ENCODE peak calls at places on chromosomes 7 and 10, in four cellular contexts. D is psoas muscle, Z is AG04449, A is ecto neural progenitor cell. C is an unnamed sample.

GRCh38 chr10:44989621-44990301 is 11.0 kb upstream of the ZNF22 start:
- DNase-seq in Z (no peak), D (no peak), A (peak), C (no peak)

GRCh38 chr7:4610768-4611467 is 71.2 kb upstream of the FOXK1 start:
- DNase-seq in Z (no peak), D (no peak), A (no peak), C (peak)

GRCh38 chr7:157116762-157117161 is 22.0 kb upstream of the UBE3C start:
- DNase-seq in D (no peak), A (no peak), Z (no peak), C (no peak)

GRCh38 chr10:43748560-43748959 is 99.9 kb upstream of the ZNF32 start:
- DNase-seq in D (no peak), A (no peak), Z (no peak), C (no peak)

GRCh38 chr10:44369851-44370250 is 15.0 kb downstream of the CXCL12 start:
- DNase-seq in A (no peak), D (no peak), Z (no peak), C (no peak)

GRCh38 chr7:28623105-28623730 is 210.9 kb downstream of the CREB5 start:
- DNase-seq in D (no peak), Z (peak), A (no peak), C (no peak)

GRCh38 chr10:63523015-63523414 is 1.8 kb downstream of the REEP3 start:
- DNase-seq in A (no peak), Z (no peak), D (no peak), C (no peak)

GRCh38 chr10:132329565-132330485 is 2.2 kb upstream of the LRRC27 start:
- DNase-seq in A (no peak), Z (no peak), D (no peak), C (peak)

GRCh38 chr7:22779697-22780096 is 43.0 kb downstream of the TOMM7 start:
- DNase-seq in Z (no peak), A (no peak), D (no peak), C (no peak)

GRCh38 chr7:33873981-33874750 is 31.2 kb upstream of the BMPER start:
- DNase-seq in A (no peak), Z (no peak), D (no peak), C (no peak)

GRCh38 chr10:77784856-77785255 is 141.7 kb downstream of the DLG5 start:
- DNase-seq in D (no peak), Z (peak), A (no peak), C (no peak)

GRCh38 chr10:79484476-79484875 is 27.9 kb upstream of the EIF5AL1 start:
- DNase-seq in Z (no peak), D (no peak), A (no peak), C (no peak)

GRCh38 chr7:44307905-44308740 is 17.3 kb downstream of the CAMK2B start:
- DNase-seq in Z (no peak), D (no peak), A (peak), C (no peak)

GRCh38 chr7:81684513-81685262 is 85.2 kb downstream of the HGF start:
- DNase-seq in D (peak), Z (peak), A (no peak), C (no peak)

C was measured in activated CD8-positive, alpha-beta T cell treated with anti-CD3 and anti-CD28 coated beads for 36 hours.